ENCODE peak calls at places on chromosomes 16 and 17, in six cellular contexts. Q, D, R, V, N and H are unnamed samples.

GRCh38 chr17:66508896-66509843 is 206.8 kb downstream of the PRKCA start:
- DNase-seq in V (peak; percentile 43), N (no peak), D (peak; percentile 79), R (peak; percentile 74), Q (peak; percentile 93), H (peak; percentile 75)

GRCh38 chr17:7191069-7191468 is 11.9 kb upstream of the ASGR1 start:
- DNase-seq in V (no peak), D (no peak), R (no peak), N (no peak), Q (no peak), H (no peak)

GRCh38 chr16:89653656-89654295 is 3.7 kb downstream of the CHMP1A start:
- DNase-seq in V (no peak), Q (no peak), R (no peak), N (no peak), D (no peak), H (no peak)

GRCh38 chr17:57121308-57122042 is 36.4 kb downstream of the AKAP1 start:
- DNase-seq in V (peak; percentile 29), R (peak; percentile 51), Q (peak; percentile 35), N (peak; percentile 77), D (peak; percentile 28), H (peak; percentile 64)

GRCh38 chr16:31138621-31139578 is 3.4 kb upstream of the PRSS8 start:
- DNase-seq in N (peak; percentile 42), V (no peak), Q (peak; percentile 57), R (peak; percentile 37), D (no peak), H (peak; percentile 44)

GRCh38 chr17:74671031-74671771 is 41.5 kb downstream of the CD300LF start:
- DNase-seq in V (no peak), R (peak; percentile 71), Q (peak; percentile 68), N (peak; percentile 98), D (peak; percentile 82), H (peak; percentile 70)

GRCh38 chr17:32268734-32269288 is 3.2 kb downstream of the RHBDL3 start:
- DNase-seq in R (no peak), Q (no peak), V (no peak), N (no peak), D (no peak), H (no peak)

GRCh38 chr17:75240394-75241142 is 20.8 kb downstream of the GGA3 start:
- DNase-seq in Q (peak; percentile 38), D (peak; percentile 69), V (peak; percentile 6), N (peak; percentile 94), R (peak; percentile 22), H (no peak)

GRCh38 chr16:86931410-86931941 is 353.1 kb downstream of the FOXL1 start:
- DNase-seq in V (no peak), R (peak; percentile 74), D (no peak), Q (peak; percentile 75), N (no peak), H (peak; percentile 82)

GRCh38 chr17:67022451-67022810 is 21.9 kb upstream of the CACNG1 start:
- DNase-seq in V (no peak), Q (no peak), R (no peak), D (no peak), N (no peak), H (no peak)

GRCh38 chr17:75315541-75316243 is 26.5 kb upstream of the SLC25A19 start:
- DNase-seq in N (no peak), R (no peak), Q (peak; percentile 59), D (peak; percentile 68), V (no peak), H (peak; percentile 16)

GRCh38 chr16:29925173-29925804 is 737 bp downstream of the KCTD13 start:
- DNase-seq in R (no peak), V (peak; percentile 2), D (peak; percentile 13), Q (no peak), N (no peak), H (no peak)

GRCh38 chr16:53080345-53081031 is 25.7 kb downstream of the CHD9 start:
- DNase-seq in D (no peak), V (no peak), N (peak; percentile 47), Q (peak; percentile 89), R (peak; percentile 89), H (peak; percentile 96)

GRCh38 chr16:27364493-27365141 is 37.4 kb upstream of the IL21R start:
- DNase-seq in N (no peak), R (no peak), Q (no peak), V (no peak), D (peak; percentile 53), H (no peak)

GRCh38 chr17:65278050-65278819 is 141.1 kb downstream of the RGS9 start:
- DNase-seq in V (peak; percentile 55), N (peak; percentile 88), Q (peak; percentile 41), R (peak; percentile 54), D (peak; percentile 44), H (peak; percentile 78)

GRCh38 chr17:3828151-3828851 is 17.7 kb downstream of the NCBP3 start:
- DNase-seq in N (no peak), D (no peak), Q (no peak), V (no peak), R (peak; percentile 84), H (no peak)

GRCh38 chr16:23608194-23608593 is 12.1 kb upstream of the NDUFAB1 start:
- DNase-seq in R (peak; percentile 27), V (no peak), D (no peak), N (no peak), Q (peak; percentile 47), H (peak; percentile 35)

GRCh38 chr16:50677351-50677750 is 3.8 kb downstream of the SNX20 start:
- DNase-seq in Q (no peak), R (no peak), N (peak; percentile 71), D (no peak), V (no peak), H (no peak)

GRCh38 chr17:82935944-82936767 is 96.3 kb upstream of the ZNF750 start:
- DNase-seq in N (no peak), D (no peak), V (no peak), R (no peak), Q (no peak), H (no peak)

GRCh38 chr16:28092721-28093382 is 29.3 kb upstream of the GSG1L start:
- DNase-seq in Q (no peak), N (peak; percentile 56), V (no peak), R (no peak), D (no peak), H (no peak)

GRCh38 chr16:82195917-82196494 is 26.0 kb upstream of the MPHOSPH6 start:
- DNase-seq in V (no peak), R (peak; percentile 10), Q (peak; percentile 39), D (no peak), N (no peak), H (peak; percentile 6)

GRCh38 chr17:29546085-29546484 is 20.8 kb downstream of the ABHD15 start:
- DNase-seq in D (no peak), N (no peak), R (no peak), Q (no peak), V (no peak), H (no peak)

GRCh38 chr17:45940826-45941225 is 46.5 kb downstream of the MAPT start:
- DNase-seq in Q (no peak), V (peak; percentile 23), D (no peak), N (no peak), R (no peak), H (no peak)

GRCh38 chr16:22948603-22949368 is 134.8 kb downstream of the HS3ST2 start:
- DNase-seq in D (peak; percentile 81), R (peak; percentile 59), Q (peak; percentile 75), N (peak; percentile 88), V (peak; percentile 41), H (peak; percentile 55)

GRCh38 chr16:55454861-55455260 is 24.1 kb upstream of the MMP2 start:
- DNase-seq in N (no peak), V (no peak), D (no peak), Q (no peak), R (no peak), H (no peak)

GRCh38 chr17:39197380-39198185 is at the start of gene CACNB1:
- DNase-seq in R (peak; percentile 62), D (peak; percentile 79), Q (peak; percentile 53), V (peak; percentile 77), N (peak; percentile 94), H (peak; percentile 90)

GRCh38 chr17:33112763-33113162 is 121.1 kb downstream of the SPACA3 start:
- DNase-seq in D (no peak), V (no peak), Q (peak; percentile 69), R (peak; percentile 2), N (no peak), H (peak; percentile 11)

GRCh38 chr17:69723741-69724140 is 309.2 kb downstream of the MAP2K6 start:
- DNase-seq in R (peak; percentile 17), Q (peak; percentile 15), V (no peak), D (no peak), N (peak; percentile 10), H (no peak)

GRCh38 chr17:82752371-82753200 is 721 bp downstream of the TBCD start:
- DNase-seq in N (no peak), V (no peak), R (no peak), Q (peak; percentile 26), D (peak; percentile 42), H (peak; percentile 61)

GRCh38 chr16:69049146-69049545 is 56.3 kb upstream of the HAS3 start:
- DNase-seq in V (no peak), Q (peak; percentile 55), R (peak; percentile 46), N (no peak), D (no peak), H (no peak)

GRCh38 chr16:56931253-56931768 is 631 bp upstream of the HERPUD1 start:
- DNase-seq in R (no peak), D (peak; percentile 49), Q (peak; percentile 16), N (no peak), V (no peak), H (no peak)

GRCh38 chr17:64129515-64129764 is 504 bp downstream of the ERN1 start:
- DNase-seq in Q (no peak), V (no peak), R (no peak), N (no peak), D (no peak), H (no peak)

GRCh38 chr16:60217787-60218186 is 1483.7 kb upstream of the GOT2 start:
- DNase-seq in V (no peak), D (no peak), R (no peak), N (no peak), Q (no peak), H (no peak)

GRCh38 chr16:47046726-47047602 is 73.5 kb upstream of the DNAJA2 start:
- DNase-seq in D (no peak), Q (no peak), N (no peak), V (no peak), R (no peak), H (no peak)

GRCh38 chr16:74637742-74638453 is 28.8 kb downstream of the RFWD3 start:
- DNase-seq in N (no peak), V (no peak), D (no peak), R (no peak), Q (no peak), H (no peak)

GRCh38 chr17:73194514-73195222 is 1.8 kb downstream of the COG1 start:
- DNase-seq in R (peak; percentile 57), N (no peak), Q (peak; percentile 77), D (no peak), V (no peak), H (peak; percentile 76)